ENCODE peak calls at places on chromosomes 5 and 9, in six cellular contexts. U, B, M, O, N and H are unnamed samples.

GRCh38 chr5:123090641-123091257 is 1.7 kb downstream of the PRDM6 start:
- DNase-seq in U (no peak), B (no peak), N (no peak), M (no peak), O (no peak), H (no peak)

GRCh38 chr5:181187500-181188213 is 17.3 kb downstream of the TRIM7 start:
- DNase-seq in U (peak), N (peak), O (peak), B (no peak), M (no peak), H (peak)

GRCh38 chr9:6901179-6901578 is 143.4 kb downstream of the KDM4C start:
- DNase-seq in U (no peak), O (peak), B (no peak), M (no peak), N (peak), H (no peak)

GRCh38 chr9:131639771-131640437 is 94.6 kb downstream of the PRRT1B start:
- DNase-seq in M (no peak), B (no peak), O (no peak), N (no peak), U (no peak), H (no peak)

GRCh38 chr9:121494192-121494591 is 5.5 kb downstream of the GGTA1 start:
- DNase-seq in N (no peak), B (no peak), M (no peak), O (no peak), U (no peak), H (peak)

GRCh38 chr9:38395653-38396370 is 3.3 kb downstream of the ALDH1B1 start:
- DNase-seq in B (no peak), U (no peak), N (no peak), M (no peak), O (no peak), H (no peak)

GRCh38 chr5:79704553-79704952 is 14.9 kb downstream of the CMYA5 start:
- DNase-seq in U (no peak), N (no peak), B (no peak), O (no peak), M (no peak), H (no peak)

GRCh38 chr5:176776141-176776865 is 34.1 kb upstream of the UNC5A start:
- DNase-seq in M (no peak), O (no peak), N (no peak), B (no peak), U (no peak), H (no peak)

GRCh38 chr5:149141957-149142851 is 911 bp downstream of the ABLIM3 start:
- DNase-seq in N (no peak), M (no peak), B (no peak), O (no peak), U (peak), H (peak)

GRCh38 chr9:30967484-30967883 is 1417.0 kb upstream of the ACO1 start:
- DNase-seq in B (no peak), O (no peak), U (no peak), M (no peak), N (no peak), H (no peak)

GRCh38 chr5:160514866-160515265 is 93.2 kb downstream of the PTTG1 start:
- DNase-seq in M (no peak), B (no peak), U (no peak), N (no peak), O (no peak), H (no peak)

GRCh38 chr5:167332291-167332690 is 959.2 kb upstream of the WWC1 start:
- DNase-seq in N (no peak), M (no peak), O (no peak), U (no peak), B (no peak), H (no peak)

GRCh38 chr5:1429501-1429900 is 15.7 kb downstream of the SLC6A3 start:
- DNase-seq in U (peak), O (no peak), M (no peak), B (no peak), N (no peak), H (no peak)

GRCh38 chr5:173410459-173411233 is 82.4 kb upstream of the STC2 start:
- DNase-seq in U (no peak), N (no peak), O (no peak), M (no peak), B (no peak), H (no peak)

GRCh38 chr5:173412566-173412965 is 84.4 kb upstream of the STC2 start:
- DNase-seq in N (no peak), O (no peak), M (no peak), B (no peak), U (no peak), H (no peak)

GRCh38 chr5:173412151-173412550 is 83.9 kb upstream of the STC2 start:
- DNase-seq in N (no peak), M (no peak), O (no peak), B (no peak), U (no peak), H (no peak)

GRCh38 chr5:173413476-173413982 is 85.3 kb upstream of the STC2 start:
- DNase-seq in N (no peak), M (no peak), B (no peak), U (no peak), O (no peak), H (no peak)

GRCh38 chr5:173408946-173409345 is 80.7 kb upstream of the STC2 start:
- DNase-seq in O (no peak), M (no peak), U (no peak), N (no peak), B (no peak), H (no peak)
- TF ChIP-seq MYC in O (no peak), M (no peak), U (no peak), N (no peak), B (no peak), H (no peak)

GRCh38 chr5:172180936-172181335 is 7.1 kb downstream of the STK10 start:
- DNase-seq in U (no peak), B (no peak), N (no peak), M (no peak), O (no peak), H (no peak)
- TF ChIP-seq MAX in U (no peak), B (no peak), N (no peak), M (no peak), O (no peak), H (peak)

GRCh38 chr5:116773926-116774325 is 199.3 kb upstream of the SEMA6A start:
- DNase-seq in N (no peak), O (no peak), U (no peak), B (no peak), M (no peak), H (no peak)

GRCh38 chr5:116766470-116766947 is 191.9 kb upstream of the SEMA6A start:
- DNase-seq in O (peak), N (peak), B (peak), U (no peak), M (peak), H (peak)

GRCh38 chr5:116769470-116769869 is 194.8 kb upstream of the SEMA6A start:
- DNase-seq in B (no peak), O (no peak), N (peak), U (no peak), M (no peak), H (no peak)

GRCh38 chr5:116772152-116772501 is 197.5 kb upstream of the SEMA6A start:
- DNase-seq in N (no peak), U (no peak), M (no peak), B (no peak), O (no peak), H (no peak)

DNA sequence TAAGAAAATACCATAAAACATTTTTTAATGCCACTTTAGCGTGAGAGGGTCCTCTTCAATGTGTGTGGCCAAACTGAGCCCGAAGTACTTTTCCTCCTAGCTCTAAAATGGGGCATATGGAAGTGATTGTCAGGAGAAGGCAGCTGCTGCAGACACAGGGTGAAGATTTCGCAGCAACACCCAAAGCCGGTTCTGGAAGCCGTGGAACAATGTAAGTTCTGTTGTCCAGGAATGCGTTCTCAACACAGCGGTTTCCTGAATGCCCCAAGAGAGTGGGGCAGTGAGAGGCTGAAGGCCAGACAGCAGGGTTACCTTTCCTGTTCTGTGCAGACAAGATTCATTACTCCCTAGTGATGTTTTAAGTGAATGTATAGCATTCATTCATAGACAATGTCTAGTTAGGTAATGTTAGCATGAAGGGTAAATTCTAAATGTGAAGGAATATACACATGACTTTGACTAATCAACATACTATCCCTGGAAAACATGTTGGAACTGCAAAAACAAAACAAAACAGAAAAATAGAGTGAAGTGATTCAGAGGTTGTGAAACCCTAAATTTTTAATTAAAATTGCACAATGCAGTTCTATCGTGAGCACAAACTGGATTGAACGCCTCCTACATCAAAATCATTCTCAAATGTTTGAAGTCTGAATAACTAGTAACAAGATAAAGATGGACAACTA is 197.0 kb upstream of the SEMA6A start:
- DNase-seq in O (no peak), M (no peak), N (peak), B (no peak), U (no peak), H (no peak)
- TF ChIP-seq MYC in O (no peak), M (no peak), N (no peak), B (no peak), U (no peak), H (no peak)

DNA sequence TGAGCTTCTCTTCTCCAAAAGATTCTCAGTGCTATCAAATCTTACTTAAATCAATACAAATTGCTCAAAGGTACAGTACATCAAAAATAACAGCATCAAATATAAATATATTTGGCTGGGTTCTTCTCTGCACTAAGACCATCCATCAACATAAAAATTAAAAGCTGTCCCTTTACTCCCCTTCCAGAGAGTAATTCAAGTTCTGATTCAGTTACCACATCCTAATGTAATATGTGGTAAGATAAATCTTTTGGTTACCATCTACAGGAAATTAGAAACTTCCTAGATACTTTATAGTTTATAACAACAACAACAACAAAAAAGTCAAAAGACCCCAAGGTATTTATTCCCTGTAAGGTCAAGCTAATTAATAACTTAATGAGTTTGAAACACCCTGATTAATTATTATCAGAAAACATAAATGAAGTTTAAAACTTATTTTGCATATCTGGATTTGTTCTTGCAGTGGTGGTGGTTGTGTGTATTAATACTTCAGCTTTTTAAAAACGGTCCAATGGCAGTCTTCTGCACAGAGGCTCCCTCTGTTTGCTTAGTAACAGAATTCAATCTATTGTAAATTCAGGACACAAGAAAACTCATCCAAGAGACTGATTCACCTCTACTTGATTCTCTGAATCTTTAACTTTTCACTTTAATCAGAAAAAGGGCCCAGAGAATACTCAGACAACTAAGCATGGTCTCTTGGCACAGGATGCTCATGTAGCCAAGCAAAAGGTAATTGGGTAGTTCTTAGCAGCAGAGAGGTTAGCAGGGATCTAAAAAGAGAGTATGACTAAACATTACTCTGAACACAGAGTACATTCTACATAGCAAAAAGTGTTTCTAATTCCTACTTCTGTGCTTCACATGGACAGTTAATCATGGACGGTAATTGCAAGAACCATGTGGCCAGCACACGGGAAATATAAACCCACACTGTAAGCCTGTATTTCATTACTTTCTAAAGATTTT is 20.1 kb downstream of the DIAPH1 start:
- DNase-seq in U (no peak), O (no peak), M (no peak), B (no peak), N (no peak), H (no peak)
- TF ChIP-seq MAX in U (no peak), O (no peak), M (no peak), B (no peak), N (no peak), H (no peak)

GRCh38 chr5:65030056-65030455 is 261.3 kb downstream of the CWC27 start:
- DNase-seq in B (no peak), M (no peak), N (no peak), U (no peak), O (no peak), H (no peak)

GRCh38 chr5:65024681-65025080 is 256.0 kb downstream of the CWC27 start:
- DNase-seq in O (no peak), B (no peak), M (no peak), N (no peak), U (no peak), H (no peak)

GRCh38 chr5:65022932-65023331 is 254.2 kb downstream of the CWC27 start:
- DNase-seq in N (no peak), M (no peak), B (no peak), U (no peak), O (no peak), H (no peak)

GRCh38 chr5:65029178-65029577 is 260.4 kb downstream of the CWC27 start:
- DNase-seq in N (no peak), M (no peak), U (no peak), B (no peak), O (no peak), H (no peak)

DNA sequence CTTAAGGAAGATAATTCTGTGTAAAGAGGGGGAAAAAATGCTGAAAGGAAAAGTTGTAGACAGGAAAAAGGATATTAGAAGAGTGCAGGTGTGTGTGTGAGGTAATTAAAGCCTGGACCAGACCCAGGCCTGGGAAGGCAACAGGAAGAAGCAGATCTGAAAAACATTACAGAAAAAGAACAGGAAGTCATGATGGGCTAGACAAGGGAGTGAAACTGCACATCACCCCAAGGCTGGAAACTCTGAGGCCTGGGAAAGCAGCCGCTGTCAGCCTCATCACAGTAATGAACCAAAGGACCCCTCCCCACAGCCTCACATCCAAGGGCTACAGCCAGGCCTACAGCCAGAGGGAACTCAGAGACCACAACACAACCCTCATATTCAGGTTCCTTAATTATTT is 258.4 kb downstream of the CWC27 start:
- DNase-seq in M (no peak), O (no peak), U (no peak), N (no peak), B (no peak), H (no peak)
- TF ChIP-seq MYC in M (no peak), O (no peak), U (no peak), N (no peak), B (no peak), H (no peak)

GRCh38 chr9:109335121-109335520 is 14.3 kb upstream of the EPB41L4B start:
- DNase-seq in M (no peak), B (no peak), N (no peak), U (no peak), O (no peak), H (no peak)
- TF ChIP-seq MAX in M (no peak), B (no peak), N (no peak), U (no peak), O (no peak), H (no peak)

DNA sequence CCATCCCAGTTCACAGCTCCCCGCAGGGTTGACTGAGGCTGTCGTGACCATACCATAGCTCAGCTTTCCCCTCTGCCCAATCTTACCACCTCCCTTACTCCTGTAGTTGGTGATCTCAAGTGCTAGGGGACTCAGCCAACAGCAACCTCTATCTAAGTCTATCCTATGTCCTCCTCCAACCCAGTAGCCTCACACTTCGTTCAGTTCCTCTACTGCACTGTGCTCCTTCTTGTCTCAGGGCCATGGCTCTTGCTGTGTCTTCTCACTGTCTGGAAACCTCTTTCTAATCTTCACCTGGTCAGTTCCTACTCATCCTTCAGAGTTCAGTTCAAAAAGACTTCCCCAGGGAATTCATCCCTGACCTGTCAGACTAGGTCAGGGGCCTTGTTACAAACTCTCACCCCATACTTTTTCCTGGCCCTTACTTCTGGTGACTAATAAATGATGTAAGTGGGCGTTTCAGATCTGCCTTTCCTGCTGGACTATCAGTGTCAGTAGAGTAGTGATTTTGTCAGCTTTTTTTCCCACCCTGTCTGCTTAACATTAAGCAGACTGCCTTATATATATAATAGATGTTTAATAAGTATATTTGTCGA is 53.6 kb upstream of the NR3C1 start:
- DNase-seq in O (no peak), B (no peak), N (no peak), U (peak), M (peak), H (no peak)
- TF ChIP-seq MYC in O (no peak), B (no peak), N (no peak), U (no peak), M (no peak), H (no peak)